ENCODE peak calls at places on chromosomes 1 and 21, in eight cellular contexts. Y is A549, O is K562, D is esophagus muscularis mucosa, C is tibial nerve, Z is H1, J is sigmoid colon, A is GM12878. W is an unnamed sample. For H3K4me1, the result is how much of the 10 kb centered on the place peaks cover.

GRCh38 chr1:231093158-231093922 is 53.3 kb upstream of the FAM89A start:
- DNase-seq in J (no peak), D (no peak), Y (peak), C (no peak), A (no peak), O (no peak), Z (no peak), W (no peak)

GRCh38 chr1:156489166-156489934 is 11.2 kb downstream of the MEF2D start:
- DNase-seq in Y (no peak), D (no peak), O (peak), J (peak), Z (no peak), C (no peak), A (no peak), W (peak)

GRCh38 chr21:44516828-44517174 is 23.2 kb downstream of the KRTAP10-1 start:
- DNase-seq in Y (no peak), A (no peak), Z (no peak), C (no peak), O (no peak), D (no peak), J (no peak), W (no peak)

GRCh38 chr21:43696214-43696613 is 22.7 kb upstream of the PDXK start:
- DNase-seq in O (no peak), Z (no peak), J (no peak), D (no peak), Y (no peak), C (no peak), A (no peak), W (no peak)

GRCh38 chr1:185156321-185156853 is 366 bp downstream of the TRMT1L start:
- DNase-seq in D (no peak), J (no peak), A (no peak), C (no peak), Z (no peak), O (no peak), Y (no peak), W (no peak)

GRCh38 chr1:150149490-150150453 is at the start of gene PLEKHO1:
- DNase-seq in D (peak), A (no peak), O (peak), J (peak), Y (peak), C (peak), Z (peak), W (peak)

GRCh38 chr1:14949836-14950674 is 203.5 kb upstream of the TMEM51 start:
- DNase-seq in O (no peak), Z (no peak), J (no peak), A (no peak), D (no peak), C (no peak), Y (no peak), W (no peak)

GRCh38 chr1:13772271-13772670 is 72.3 kb downstream of the PRDM2 start:
- DNase-seq in A (no peak), Z (no peak), Y (no peak), D (no peak), O (no peak), J (no peak), C (no peak), W (no peak)

GRCh38 chr21:46126321-46127238 is 28.7 kb downstream of the COL6A2 start:
- DNase-seq in J (peak), O (no peak), D (no peak), Y (no peak), C (peak), A (no peak), Z (peak), W (peak)

GRCh38 chr1:168498159-168498609 is 45.6 kb downstream of the XCL2 start:
- DNase-seq in D (no peak), Y (no peak), C (no peak), Z (no peak), J (peak), A (no peak), O (no peak), W (no peak)

GRCh38 chr1:39919545-39919944 is 17.8 kb upstream of the MYCL start:
- DNase-seq in D (no peak), Z (peak), Y (peak), A (peak), J (no peak), O (peak), C (no peak), W (no peak)

GRCh38 chr1:208121965-208122364 is 122.2 kb downstream of the PLXNA2 start:
- DNase-seq in J (no peak), C (no peak), D (no peak), Z (no peak), Y (no peak), O (no peak), A (no peak), W (no peak)

GRCh38 chr1:201686709-201687455 is 142.1 kb upstream of the IPO9 start:
- DNase-seq in Z (no peak), O (no peak), D (no peak), C (no peak), Y (peak), J (no peak), A (no peak), W (no peak)

GRCh38 chr1:97094257-97094972 is 372.8 kb downstream of the PTBP2 start:
- DNase-seq in C (no peak), D (no peak), A (no peak), Z (no peak), J (no peak), Y (peak), O (no peak), W (no peak)

GRCh38 chr1:241675983-241676382 is 23.9 kb downstream of the WDR64 start:
- DNase-seq in Z (no peak), D (no peak), A (no peak), C (no peak), J (no peak), O (no peak), Y (no peak), W (no peak)

GRCh38 chr1:200296091-200296661 is 113.7 kb downstream of the ZNF281 start:
- DNase-seq in Z (no peak), O (no peak), J (no peak), Y (peak), D (no peak), C (no peak), A (no peak), W (no peak)

GRCh38 chr1:10680487-10680886 is 116.0 kb downstream of the CASZ1 start:
- DNase-seq in D (no peak), J (no peak), C (no peak), A (no peak), Y (no peak), O (peak), Z (no peak), W (no peak)

GRCh38 chr1:13628218-13628617 is 44.6 kb downstream of the PDPN start:
- DNase-seq in D (no peak), Z (no peak), J (no peak), A (no peak), O (no peak), Y (no peak), C (no peak), W (no peak)

GRCh38 chr1:6967431-6968079 is 182.3 kb downstream of the CAMTA1 start:
- DNase-seq in C (no peak), Y (no peak), Z (no peak), J (no peak), D (no peak), O (no peak), A (no peak), W (no peak)
- H3K4me1 ChIP-seq in C (under half), Y (under half), Z (under half), J (under half), D (under half), O (under half), A (under half), W (under half)

DNA sequence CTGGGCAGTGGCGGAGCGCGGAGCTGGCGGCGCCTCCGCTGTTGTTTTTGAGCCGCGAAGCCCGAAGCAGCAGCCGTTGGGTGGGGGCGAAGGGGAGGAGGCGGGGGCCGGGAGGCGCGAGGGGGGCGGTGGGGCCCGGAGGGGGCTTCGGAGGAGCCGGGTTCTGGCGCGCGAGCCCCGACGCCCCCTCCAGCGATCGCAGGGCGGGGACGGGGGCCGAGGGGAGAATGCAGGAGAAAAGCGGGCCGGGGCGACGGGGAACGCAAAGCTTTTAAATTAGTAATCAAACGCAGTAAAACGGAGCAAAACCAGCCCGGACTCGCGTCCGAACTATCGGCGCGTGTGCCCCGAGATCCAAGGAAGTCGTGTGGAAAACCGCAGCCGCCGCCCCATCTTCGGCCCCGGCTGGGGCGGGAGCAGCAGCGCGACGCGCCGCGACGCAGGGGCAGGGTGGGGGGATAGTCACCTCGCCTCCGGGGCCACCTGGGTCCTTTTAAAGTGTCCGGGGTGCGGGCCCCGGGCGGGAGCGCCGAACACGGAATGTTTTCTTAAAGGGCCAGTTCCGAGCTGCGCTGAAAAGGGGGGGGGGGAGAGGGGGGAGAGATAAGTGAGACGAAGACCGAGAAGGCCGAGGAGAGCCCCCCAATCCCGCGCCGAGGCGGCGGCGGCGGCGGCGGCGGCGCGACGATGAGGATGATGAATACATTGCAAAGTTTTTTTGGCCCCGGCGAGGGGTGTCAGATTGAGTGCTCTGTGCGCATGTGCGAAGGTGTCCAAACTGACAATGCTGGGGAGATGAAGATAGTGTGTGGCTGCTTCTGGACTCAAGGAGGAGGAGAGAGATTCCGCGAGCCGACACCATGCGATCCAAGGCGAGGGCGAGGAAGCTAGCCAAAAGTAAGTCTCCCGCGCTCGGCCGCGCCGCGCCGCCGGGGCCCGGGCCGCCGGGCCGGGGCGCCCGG is at the start of gene PRDM16:
- DNase-seq in Y (peak), A (no peak), Z (peak), D (no peak), C (no peak), O (no peak), J (peak), W (peak)
- TF ChIP-seq EP300 in Y (no peak), A (no peak), Z (no peak), D (no peak), C (peak), O (no peak), J (no peak), W (no peak)

GRCh38 chr1:54575605-54576004 is 27.6 kb downstream of the ACOT11 start:
- DNase-seq in C (no peak), Y (no peak), O (no peak), Z (no peak), J (peak), A (no peak), D (no peak), W (no peak)
- H3K4me1 ChIP-seq in C (under half), Y (under half), O (under half), Z (under half), J (under half), A (under half), D (half or more), W (under half)

GRCh38 chr1:1033009-1033587 is 13.2 kb downstream of the AGRN start:
- DNase-seq in A (peak), D (no peak), O (peak), Y (peak), J (peak), Z (peak), C (no peak), W (peak)
- TF ChIP-seq EP300 in A (peak), D (no peak), O (no peak), Y (no peak), J (no peak), Z (peak), C (no peak), W (no peak)

DNA sequence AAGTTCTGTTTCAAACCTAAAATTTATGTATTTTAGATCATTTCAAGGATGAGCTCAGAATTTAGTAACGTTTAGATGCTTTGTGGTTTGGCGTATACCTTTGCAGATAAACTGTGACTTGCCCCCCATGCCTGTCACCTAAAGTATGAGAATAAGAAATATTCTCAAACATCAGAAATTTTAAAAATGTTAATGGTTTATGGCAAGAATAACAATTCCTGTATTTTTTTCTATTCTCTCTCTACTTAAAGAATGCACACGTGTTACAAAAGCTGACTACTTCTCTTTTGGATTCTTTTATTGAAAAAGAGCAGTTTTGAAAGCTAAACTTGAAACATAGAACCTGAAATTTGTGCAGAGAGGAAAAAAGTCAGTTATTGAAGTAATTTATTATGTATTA is 3.9 kb downstream of the NFIA start:
- DNase-seq in C (no peak), A (no peak), J (no peak), Z (no peak), D (no peak), O (no peak), Y (no peak), W (no peak)
- H3K4me1 ChIP-seq in C (under half), A (under half), J (under half), Z (under half), D (half or more), O (under half), Y (under half), W (under half)

GRCh38 chr1:176574756-176575155 is 111.8 kb downstream of the PAPPA2 start:
- DNase-seq in A (no peak), Y (no peak), Z (no peak), O (no peak), J (no peak), C (no peak), D (no peak), W (no peak)

GRCh38 chr1:176577651-176578197 is 114.7 kb downstream of the PAPPA2 start:
- DNase-seq in Z (no peak), O (no peak), J (no peak), Y (no peak), D (no peak), C (no peak), A (no peak), W (no peak)

GRCh38 chr1:176579087-176579486 is 116.1 kb downstream of the PAPPA2 start:
- DNase-seq in D (no peak), A (no peak), J (no peak), C (no peak), O (no peak), Y (no peak), Z (no peak), W (no peak)

GRCh38 chr1:176576670-176577069 is 113.7 kb downstream of the PAPPA2 start:
- DNase-seq in J (no peak), Z (no peak), O (no peak), C (no peak), D (no peak), A (no peak), Y (no peak), W (no peak)

DNA sequence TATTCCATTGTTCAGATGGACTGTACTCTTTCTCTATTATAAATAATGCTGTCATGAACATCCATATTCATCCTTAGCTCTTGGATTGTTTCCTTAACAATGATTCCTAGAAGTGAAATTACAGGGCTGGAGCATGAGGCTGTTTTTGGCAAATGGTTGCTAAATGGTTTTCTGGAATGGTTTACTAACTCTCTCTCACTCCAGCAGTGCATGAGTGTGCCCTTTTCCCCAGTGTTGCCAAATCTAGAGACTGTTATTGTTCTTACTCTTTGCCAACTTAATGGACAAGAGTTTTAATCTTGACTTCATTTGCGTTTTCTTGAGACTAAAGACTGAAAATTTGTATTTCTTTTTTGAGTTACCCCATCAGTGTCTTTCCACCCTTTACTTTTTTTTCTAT is 113.0 kb downstream of the PAPPA2 start:
- DNase-seq in D (no peak), A (no peak), J (no peak), C (no peak), O (no peak), Y (no peak), Z (no peak), W (no peak)
- TF ChIP-seq EP300 in D (no peak), A (no peak), J (no peak), C (no peak), O (no peak), Y (no peak), Z (no peak), W (no peak)

GRCh38 chr1:115651391-115651790 is 9.6 kb downstream of the VANGL1 start:
- DNase-seq in Y (no peak), D (no peak), Z (no peak), A (no peak), J (no peak), C (no peak), O (peak), W (no peak)

GRCh38 chr1:115648717-115649691 is 7.2 kb downstream of the VANGL1 start:
- DNase-seq in D (no peak), Y (no peak), J (no peak), O (peak), A (peak), C (no peak), Z (no peak), W (no peak)

GRCh38 chr1:115649964-115650363 is 8.2 kb downstream of the VANGL1 start:
- DNase-seq in C (no peak), A (no peak), D (no peak), Z (no peak), J (no peak), Y (no peak), O (peak), W (no peak)

GRCh38 chr1:115652236-115652788 is 10.5 kb downstream of the VANGL1 start:
- DNase-seq in J (no peak), Y (no peak), C (no peak), A (no peak), Z (no peak), O (no peak), D (no peak), W (no peak)

GRCh38 chr1:115650961-115651360 is 9.2 kb downstream of the VANGL1 start:
- DNase-seq in D (no peak), Z (no peak), Y (no peak), O (peak), C (no peak), J (no peak), A (no peak), W (no peak)
- H3K4me1 ChIP-seq in D (half or more), Z (under half), Y (under half), O (half or more), C (under half), J (under half), A (under half), W (under half)

GRCh38 chr1:43994071-43994470 is 2.7 kb downstream of the CCDC24 start:
- DNase-seq in Z (no peak), J (no peak), Y (no peak), A (no peak), D (no peak), O (no peak), C (no peak), W (no peak)
- TF ChIP-seq EP300 in Z (no peak), J (no peak), Y (no peak), A (no peak), D (no peak), O (no peak), C (no peak), W (no peak)

GRCh38 chr1:229989591-229990248 is 77.3 kb upstream of the GALNT2 start:
- DNase-seq in D (no peak), O (no peak), A (no peak), Z (no peak), Y (no peak), C (no peak), J (no peak), W (no peak)
- H3K4me1 ChIP-seq in D (under half), O (under half), A (under half), Z (under half), Y (under half), C (under half), J (under half), W (under half)

W was measured in ovary.